ENCODE peak calls at places on chromosome 12, in four cellular contexts. O is effector memory CD4-positive, alpha-beta T cell; X is AG09309; J is Panc1. U is an unnamed sample.
A peak's percentile ranks its signal among the peaks of the same experiment; 100 is the strongest.

GRCh38 chr12:58066296-58066695 is 124.9 kb downstream of the ATP23 start:
- DNase-seq in O (no peak), X (no peak), J (no peak), U (no peak)

GRCh38 chr12:58416211-58416610 is 474.8 kb downstream of the ATP23 start:
- DNase-seq in O (no peak), X (peak; percentile 85), J (no peak), U (no peak)

GRCh38 chr12:122125452-122126341 is 47.1 kb downstream of the MLXIP start:
- DNase-seq in O (no peak), X (no peak), J (no peak), U (peak; percentile 42)

GRCh38 chr12:42696424-42697149 is 107.0 kb upstream of the PRICKLE1 start:
- DNase-seq in O (no peak), X (peak; percentile 41), J (no peak), U (peak; percentile 50)

GRCh38 chr12:124864326-124864752 is 675 bp upstream of the SCARB1 start:
- DNase-seq in O (no peak), X (no peak), J (no peak), U (no peak)

GRCh38 chr12:89156324-89156723 is 196.0 kb downstream of the DUSP6 start:
- DNase-seq in O (no peak), X (no peak), J (no peak), U (no peak)

GRCh38 chr12:22935501-22935900 is 310.5 kb downstream of the ETNK1 start:
- DNase-seq in O (no peak), X (no peak), J (no peak), U (no peak)

GRCh38 chr12:7608184-7608911 is 57.4 kb downstream of the APOBEC1 start:
- DNase-seq in O (no peak), X (no peak), J (no peak), U (peak; percentile 23)

GRCh38 chr12:47773062-47773857 is at the start of gene SLC48A1:
- DNase-seq in O (peak; percentile 65), X (no peak), J (no peak), U (peak; percentile 85)

GRCh38 chr12:121513464-121514183 is 67.2 kb downstream of the KDM2B start:
- DNase-seq in O (no peak), X (no peak), J (no peak), U (peak; percentile 60)

GRCh38 chr12:46147144-46147543 is 121.7 kb downstream of the SLC38A1 start:
- DNase-seq in O (no peak), X (no peak), J (no peak), U (no peak)

GRCh38 chr12:22461786-22462185 is 82.6 kb downstream of the C2CD5 start:
- DNase-seq in O (no peak), X (no peak), J (no peak), U (no peak)

GRCh38 chr12:47207005-47207717 is 127.4 kb upstream of the AMIGO2 start:
- DNase-seq in O (peak; percentile 41), X (no peak), J (no peak), U (peak; percentile 76)

GRCh38 chr12:47995976-47996375 is 8.3 kb downstream of the COL2A1 start:
- DNase-seq in O (no peak), X (peak; percentile 14), J (no peak), U (no peak)

GRCh38 chr12:570949-571794 is 92.1 kb downstream of the NINJ2 start:
- DNase-seq in O (no peak), X (peak; percentile 60), J (peak; percentile 59), U (peak; percentile 60)

GRCh38 chr12:114371733-114372132 is 34.2 kb downstream of the TBX5 start:
- DNase-seq in O (no peak), X (no peak), J (no peak), U (no peak)

GRCh38 chr12:49339464-49339861 is 2.5 kb upstream of the C1QL4 start:
- DNase-seq in O (no peak), X (no peak), J (no peak), U (no peak)

GRCh38 chr12:3204143-3204542 is 127.0 kb downstream of the TSPAN9 start:
- DNase-seq in O (no peak), X (no peak), J (no peak), U (no peak)

GRCh38 chr12:67991158-67991557 is 1.9 kb downstream of the IFNG-AS1 start:
- DNase-seq in O (peak; percentile 6), X (no peak), J (no peak), U (no peak)

GRCh38 chr12:53380797-53381738 is 1.1 kb downstream of the SP1 start:
- DNase-seq in O (no peak), X (no peak), J (no peak), U (peak; percentile 47)

GRCh38 chr12:11884661-11885060 is 186.1 kb upstream of the BCL2L14 start:
- DNase-seq in O (no peak), X (no peak), J (no peak), U (no peak)

GRCh38 chr12:63150255-63151060 is 543 bp downstream of the AVPR1A start:
- DNase-seq in O (no peak), X (no peak), J (no peak), U (peak; percentile 41)

GRCh38 chr12:34394211-34395055 is 372.1 kb downstream of the ALG10 start:
- DNase-seq in O (no peak), X (no peak), J (no peak), U (peak; percentile 28)

GRCh38 chr12:116389990-116390655 is 112.6 kb upstream of the MED13L start:
- DNase-seq in O (no peak), X (peak; percentile 95), J (no peak), U (no peak)

GRCh38 chr12:67885370-67886169 is 103.7 kb upstream of the IFNG-AS1 start:
- DNase-seq in O (no peak), X (peak; percentile 11), J (no peak), U (no peak)

GRCh38 chr12:131202592-131203378 is 249.1 kb downstream of the ADGRD1 start:
- DNase-seq in O (no peak), X (no peak), J (no peak), U (no peak)

GRCh38 chr12:22374499-22374898 is 40.0 kb upstream of the ST8SIA1 start:
- DNase-seq in O (no peak), X (no peak), J (no peak), U (no peak)

GRCh38 chr12:22860926-22861325 is 236.0 kb downstream of the ETNK1 start:
- DNase-seq in O (no peak), X (no peak), J (no peak), U (no peak)

GRCh38 chr12:76764856-76765255 is 941 bp downstream of the ZDHHC17 start:
- DNase-seq in O (peak; percentile 1), X (no peak), J (no peak), U (no peak)

GRCh38 chr12:6336859-6337744 is 4.8 kb downstream of the TNFRSF1A start:
- DNase-seq in O (peak; percentile 61), X (no peak), J (no peak), U (no peak)

GRCh38 chr12:121898287-121898686 is 9.7 kb downstream of the PSMD9 start:
- DNase-seq in O (no peak), X (no peak), J (no peak), U (no peak)

GRCh38 chr12:18805516-18806248 is 67.8 kb downstream of the CAPZA3 start:
- DNase-seq in O (no peak), X (no peak), J (no peak), U (no peak)

GRCh38 chr12:127193341-127193740 is 1073.6 kb upstream of the TMEM132C start:
- DNase-seq in O (no peak), X (no peak), J (no peak), U (no peak)

DNA sequence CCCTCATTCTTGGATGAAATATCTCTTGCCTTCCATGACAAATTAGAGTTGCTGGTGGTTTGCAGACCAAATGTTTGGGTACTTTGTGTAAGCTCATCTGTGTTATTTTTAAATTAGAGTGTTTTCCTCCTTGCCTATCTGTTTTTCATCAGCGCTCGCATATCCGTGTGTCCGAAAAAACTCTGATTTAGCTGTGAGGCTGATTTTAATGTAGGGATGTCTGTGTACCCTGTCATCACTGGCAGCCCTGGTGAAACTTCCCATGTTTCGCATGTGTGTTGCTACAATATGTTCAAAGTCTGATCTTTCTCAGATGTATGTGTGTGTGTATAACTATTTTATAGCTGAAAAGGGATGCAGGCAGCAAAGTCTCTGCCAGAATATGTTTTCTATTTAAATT is 154.7 kb downstream of the TMTC2 start:
- DNase-seq in O (no peak), X (no peak), J (no peak), U (no peak)
- H3K4me3 ChIP-seq in O (no peak overlapping the region), X (no peak overlapping the region), J (no peak overlapping the region), U (no peak overlapping the region)

DNA sequence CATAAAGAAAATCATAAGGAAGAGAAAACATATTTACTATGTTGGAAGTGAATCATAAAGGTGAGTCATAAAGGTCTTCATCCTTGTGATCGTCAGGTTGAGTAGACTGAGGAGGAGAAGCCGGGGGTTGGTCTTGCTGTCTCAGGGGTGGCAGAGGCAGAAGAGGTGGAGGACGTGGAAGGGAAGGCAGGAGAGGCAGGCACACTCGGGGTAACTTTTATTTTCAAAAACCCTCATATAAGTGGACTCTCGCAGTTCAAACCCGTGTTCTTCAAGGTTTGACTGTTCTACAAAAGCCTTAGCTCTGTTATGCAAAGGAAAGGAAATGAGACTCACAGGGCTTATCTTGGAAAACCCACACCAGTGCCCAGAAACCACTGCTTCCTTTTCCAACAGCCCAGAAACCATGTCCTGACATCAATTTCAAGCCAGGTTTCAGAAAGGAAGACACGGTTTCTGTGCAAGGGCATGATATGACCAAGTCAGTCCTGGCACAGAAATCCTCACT is 14.0 kb downstream of the SMCO2 start:
- DNase-seq in O (no peak), X (no peak), J (peak; percentile 43), U (no peak)
- H3K4me3 ChIP-seq in O (no peak overlapping the region), X (no peak overlapping the region), J (no peak overlapping the region), U (no peak overlapping the region)

DNA sequence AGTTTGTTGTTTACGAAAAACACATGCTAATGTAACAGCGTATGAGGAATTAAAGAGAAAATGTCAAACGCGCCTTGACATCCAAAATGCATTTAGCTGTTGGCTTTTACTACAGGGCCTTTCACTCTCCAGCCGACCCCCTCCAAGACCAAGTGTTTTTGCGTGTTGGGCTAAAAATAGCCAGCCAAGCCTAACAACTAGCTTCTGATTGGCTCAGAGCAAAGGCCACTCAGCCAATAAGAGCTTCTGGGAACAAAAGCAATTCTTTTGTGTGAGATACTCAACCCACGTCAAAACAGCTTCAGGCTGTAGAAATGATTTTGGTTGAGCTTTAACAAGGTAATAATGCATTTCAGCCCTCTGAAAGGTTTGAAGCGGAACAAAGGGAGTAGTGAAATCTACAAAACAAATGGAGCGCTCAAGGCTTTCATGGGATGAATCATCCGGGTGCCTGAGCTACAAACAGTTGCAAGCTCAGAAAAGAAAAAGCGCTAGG is 198.7 kb upstream of the DCN start:
- DNase-seq in O (no peak), X (peak; percentile 56), J (no peak), U (no peak)
- H3K4me3 ChIP-seq in O (no peak overlapping the region), X (peak overlapping the region; percentile 44), J (peak overlapping the region; percentile 35), U (peak overlapping the region; percentile 50)

GRCh38 chr12:44875954-44876553 is at the start of gene NELL2:
- DNase-seq in O (peak; percentile 56), X (no peak), J (no peak), U (peak; percentile 47)

GRCh38 chr12:44875417-44875953 is 630 bp downstream of the NELL2 start:
- DNase-seq in O (no peak), X (no peak), J (no peak), U (no peak)

GRCh38 chr12:44874981-44875416 is 1.1 kb downstream of the NELL2 start:
- DNase-seq in O (no peak), X (no peak), J (no peak), U (no peak)

GRCh38 chr12:44876554-44877275 is 600 bp upstream of the NELL2 start:
- DNase-seq in O (peak; percentile 17), X (no peak), J (no peak), U (no peak)

DNA sequence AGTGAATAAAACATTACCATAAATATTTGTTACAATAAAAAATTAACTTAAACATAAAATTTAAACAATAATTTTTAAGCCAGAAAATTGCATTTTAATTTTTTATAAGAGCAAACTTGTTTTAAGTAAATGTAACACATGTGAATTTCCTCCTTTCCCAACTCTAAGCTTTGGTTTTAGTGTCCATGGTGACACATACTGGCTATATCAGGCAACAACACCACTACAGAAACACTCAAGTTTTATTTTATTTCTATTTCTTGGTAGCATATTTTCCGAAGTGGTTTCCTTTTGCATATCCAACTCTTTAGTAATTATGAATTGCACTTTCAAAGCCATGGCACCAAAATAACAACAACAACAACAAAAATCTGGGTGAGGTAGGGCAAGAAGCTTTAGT is 2.2 kb downstream of the NELL2 start:
- DNase-seq in O (no peak), X (no peak), J (no peak), U (no peak)
- H3K4me3 ChIP-seq in O (peak overlapping the region; percentile 79), X (no peak overlapping the region), J (no peak overlapping the region), U (no peak overlapping the region)